ENCODE peak calls at places on chromosomes 5 and 9, in seven cellular contexts. D is H1, Z is breast epithelium, G is NB4, H is transverse colon, W is HepG2, X is IMR-90. V is an unnamed sample.

GRCh38 chr5:147565524-147565923 is 55.7 kb upstream of the DPYSL3 start:
- DNase-seq in W (peak), H (no peak), X (peak), G (no peak), D (no peak), Z (no peak), V (no peak)

GRCh38 chr5:40677456-40677855 is 2.3 kb upstream of the PTGER4 start:
- DNase-seq in H (no peak), X (no peak), Z (no peak), W (no peak), D (no peak), G (no peak), V (no peak)

GRCh38 chr9:72312563-72312962 is 52.4 kb downstream of the ZFAND5 start:
- DNase-seq in H (no peak), D (no peak), W (no peak), Z (no peak), X (no peak), G (no peak), V (no peak)

GRCh38 chr5:154286557-154286956 is 96.0 kb downstream of the GALNT10 start:
- DNase-seq in X (no peak), W (peak), H (no peak), G (no peak), D (no peak), Z (no peak), V (no peak)

GRCh38 chr5:141680751-141681201 is 1.3 kb downstream of the ARAP3 start:
- DNase-seq in W (peak), X (peak), G (peak), D (peak), H (peak), Z (no peak), V (no peak)

GRCh38 chr5:94577466-94578245 is 40.7 kb downstream of the KIAA0825 start:
- DNase-seq in X (no peak), D (no peak), H (no peak), G (no peak), Z (no peak), W (no peak), V (no peak)

GRCh38 chr5:146731909-146732659 is 146.5 kb downstream of the PPP2R2B start:
- DNase-seq in X (peak), H (no peak), G (no peak), W (no peak), Z (no peak), D (no peak), V (no peak)

GRCh38 chr5:115179959-115180709 is 10.4 kb upstream of the TRIM36 start:
- DNase-seq in D (peak), H (peak), Z (no peak), X (peak), G (peak), W (no peak), V (peak)

GRCh38 chr5:170270670-170271069 is 26.9 kb downstream of the LCP2 start:
- DNase-seq in D (no peak), X (no peak), G (no peak), W (no peak), H (no peak), Z (no peak), V (no peak)

GRCh38 chr5:44638286-44638869 is 170.4 kb upstream of the MRPS30 start:
- DNase-seq in W (no peak), Z (no peak), G (no peak), X (no peak), D (peak), H (no peak), V (no peak)

GRCh38 chr9:4490705-4491620 is 695 bp downstream of the SLC1A1 start:
- DNase-seq in D (peak), W (no peak), X (no peak), Z (no peak), G (no peak), H (no peak), V (no peak)

GRCh38 chr5:10607023-10607665 is 43.3 kb downstream of the ANKRD33B start:
- DNase-seq in H (peak), W (no peak), G (peak), X (peak), Z (no peak), D (no peak), V (peak)

GRCh38 chr9:81737871-81738507 is 48.6 kb upstream of the TLE1 start:
- DNase-seq in G (peak), Z (no peak), H (peak), D (no peak), W (peak), X (peak), V (peak)

GRCh38 chr5:115588640-115589039 is 13.6 kb downstream of the TICAM2 start:
- DNase-seq in Z (no peak), X (no peak), W (no peak), H (no peak), D (no peak), G (no peak), V (no peak)

DNA sequence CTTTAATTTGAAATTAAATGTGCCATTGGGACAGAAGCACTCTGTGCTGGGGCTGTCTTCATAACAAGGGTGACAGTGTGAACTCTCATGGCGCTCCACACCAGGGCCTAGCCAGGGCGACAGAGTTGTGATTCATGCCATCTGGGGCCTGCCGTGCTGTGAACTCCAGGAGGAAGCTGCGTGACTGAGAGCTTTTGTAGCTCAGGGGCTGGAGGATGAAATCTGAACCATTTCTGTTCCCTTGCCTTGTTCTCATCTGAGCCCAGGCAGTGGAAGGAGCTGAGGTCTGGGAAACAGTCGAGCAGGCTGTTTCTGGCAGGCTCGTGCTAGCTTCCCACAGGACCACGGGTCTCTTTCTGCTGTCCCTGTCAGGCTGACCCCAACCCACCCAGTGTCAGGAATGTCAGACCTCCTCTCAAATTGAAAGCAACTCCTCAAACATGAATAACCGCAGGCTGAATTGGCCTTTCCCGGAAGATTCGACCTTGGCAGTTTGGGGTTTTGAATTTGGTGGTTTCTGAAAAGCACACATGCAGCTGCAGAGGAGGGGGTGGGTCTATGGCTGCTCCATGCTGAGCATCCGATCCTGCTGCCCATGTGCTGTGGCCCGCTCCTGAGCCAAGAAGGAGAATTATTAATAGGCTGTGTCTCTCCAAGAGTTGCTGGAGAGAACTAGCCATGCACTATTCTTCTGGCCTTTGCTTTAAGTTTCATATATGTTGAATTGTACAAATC is 69.2 kb upstream of the RPS23 start:
- DNase-seq in H (no peak), Z (no peak), W (no peak), X (peak), D (no peak), G (no peak), V (no peak)
- TF ChIP-seq POLR2A in H (no peak), Z (no peak), W (no peak), X (no peak), D (no peak), G (no peak), V (no peak)

DNA sequence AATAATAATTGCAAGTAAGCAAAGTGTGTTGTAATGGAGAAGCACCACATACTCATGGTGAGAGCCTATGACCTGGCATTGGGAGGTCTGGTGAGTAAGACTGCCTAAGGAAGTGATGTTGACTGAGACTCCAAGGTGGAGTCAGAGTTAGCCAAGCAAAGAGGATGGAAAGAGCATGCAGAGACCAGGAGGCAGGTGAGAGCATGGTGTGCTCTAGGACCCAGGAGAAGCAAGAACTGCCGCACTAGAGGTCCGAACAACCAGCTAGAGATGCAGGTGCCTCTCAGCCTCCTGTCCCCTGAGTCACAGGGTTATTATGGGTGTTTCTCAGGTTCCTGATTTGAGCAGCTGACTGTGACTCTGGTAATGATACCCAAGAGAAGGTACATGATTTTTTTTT is 27.3 kb downstream of the ANP32B start:
- DNase-seq in X (peak), W (no peak), D (no peak), Z (no peak), G (no peak), H (peak), V (peak)
- TF ChIP-seq POLR2A in X (no peak), W (no peak), D (no peak), Z (no peak), G (no peak), H (no peak), V (no peak)

DNA sequence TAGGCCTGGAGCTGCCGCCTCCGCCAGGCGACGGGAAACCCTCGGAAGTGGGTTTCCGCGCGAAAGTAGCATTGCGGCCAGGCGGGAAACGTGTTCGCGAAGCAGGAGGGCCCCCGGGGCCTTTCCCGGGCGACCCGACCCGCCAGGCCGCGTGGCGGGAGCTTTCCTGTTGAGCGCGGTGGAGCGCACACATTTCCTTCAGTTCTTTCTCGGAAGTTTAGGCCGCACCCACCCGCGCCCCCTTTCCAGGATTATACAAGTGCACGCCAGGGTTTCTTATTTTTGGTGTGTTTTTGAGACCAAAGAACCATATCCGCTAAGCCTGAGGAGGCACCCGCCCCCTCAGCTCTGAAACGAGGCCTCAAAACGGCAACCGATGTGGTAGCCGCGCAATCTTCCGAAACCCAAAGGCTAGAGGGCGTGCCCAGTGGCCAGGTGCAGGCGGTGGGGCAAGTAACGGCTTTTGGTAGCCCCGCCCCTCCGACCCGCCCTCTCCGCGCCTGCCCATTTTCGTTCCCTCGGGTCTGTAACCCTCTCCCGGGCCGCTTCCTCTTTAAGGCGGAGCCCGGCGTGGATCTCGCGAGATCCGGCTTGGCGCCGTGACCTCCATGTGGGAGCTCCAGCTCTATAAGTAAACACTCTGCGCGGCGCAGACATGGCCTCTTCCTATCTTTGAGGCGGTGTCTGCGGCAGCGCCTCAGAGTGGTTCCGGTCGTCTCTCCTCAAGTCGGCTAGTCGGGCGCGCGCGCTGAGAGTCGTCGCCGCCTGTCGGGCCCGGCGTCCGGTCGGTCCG is at the start of gene UHRF2:
- DNase-seq in Z (peak), D (peak), W (peak), G (peak), H (peak), X (peak), V (peak)
- TF ChIP-seq POLR2A in Z (peak), D (peak), W (peak), G (peak), H (peak), X (peak), V (peak)

DNA sequence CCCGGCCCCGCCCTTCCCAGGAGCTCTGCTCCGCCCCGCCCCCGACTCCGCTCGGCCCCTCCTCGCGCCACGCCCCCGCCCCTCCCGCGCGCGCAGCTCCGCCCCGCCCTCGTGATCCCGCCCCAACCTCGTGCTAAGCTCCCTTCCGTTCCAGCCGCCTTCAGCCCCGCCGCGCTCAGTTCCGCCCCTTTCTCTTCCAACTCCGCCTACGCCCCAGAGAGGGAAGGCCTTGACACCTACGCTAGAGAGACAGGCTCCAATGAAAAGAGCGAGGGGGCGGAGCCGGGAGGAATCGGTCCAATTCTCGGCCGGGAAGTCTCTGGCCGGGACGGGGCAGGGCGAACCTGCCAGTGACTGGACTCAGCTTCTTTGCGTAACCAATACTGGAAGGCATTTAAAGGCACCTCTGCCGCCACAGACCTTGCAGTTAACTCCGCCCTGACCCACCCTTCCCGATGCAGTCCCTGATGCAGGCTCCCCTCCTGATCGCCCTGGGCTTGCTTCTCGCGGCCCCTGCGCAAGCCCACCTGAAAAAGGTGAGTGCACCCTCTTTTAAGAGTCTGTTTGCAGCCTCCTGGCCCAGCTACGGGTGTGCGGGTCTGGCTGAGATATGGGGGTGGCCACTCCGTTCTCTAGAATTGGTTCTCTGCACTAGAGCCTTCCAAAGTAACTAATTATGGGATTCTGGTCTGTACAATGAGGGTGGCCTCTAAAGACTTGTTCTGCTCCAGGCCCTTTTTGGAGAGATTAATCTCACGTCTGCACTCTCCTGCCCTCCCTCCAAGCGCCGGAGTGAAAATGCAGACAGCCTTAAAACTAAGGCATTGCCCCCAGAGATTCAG is at the start of gene GM2A:
- DNase-seq in D (peak), X (peak), W (peak), H (peak), G (peak), Z (peak), V (peak)
- TF ChIP-seq POLR2A in D (peak), X (peak), W (peak), H (peak), G (peak), Z (peak), V (peak)

GRCh38 chr5:163437309-163438182 is at the start of gene CCNG1:
- DNase-seq in G (peak), D (peak), X (peak), Z (peak), H (peak), W (peak), V (peak)
- TF ChIP-seq POLR2A in G (peak), D (peak), X (peak), Z (peak), H (peak), W (peak), V (peak)

DNA sequence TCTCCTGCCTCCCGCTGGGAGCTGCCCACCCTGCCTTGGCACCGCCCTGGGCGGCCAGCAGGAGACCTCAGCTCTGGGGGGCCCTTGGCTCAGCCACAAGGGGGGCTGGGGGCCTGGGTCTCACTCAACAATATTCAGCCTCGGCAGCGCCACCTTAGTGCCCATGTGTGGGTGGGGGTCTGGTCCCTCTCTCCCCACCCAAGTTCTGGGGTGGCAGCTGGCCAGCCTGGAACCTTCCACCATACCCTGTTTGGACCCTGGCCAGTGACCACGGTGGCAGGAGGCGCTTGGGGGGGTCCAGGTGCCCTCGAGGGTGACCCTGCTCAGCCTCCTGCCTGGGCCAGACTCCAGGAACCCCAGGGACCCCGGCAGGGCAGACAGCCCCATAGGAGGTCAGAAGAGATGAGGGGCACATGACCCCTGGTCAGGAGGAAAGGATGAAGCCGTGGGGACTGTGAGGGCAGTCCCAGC is 22.2 kb downstream of the NKD2 start:
- DNase-seq in X (no peak), G (no peak), H (no peak), W (no peak), Z (no peak), D (no peak), V (no peak)
- TF ChIP-seq POLR2A in X (no peak), G (no peak), H (no peak), W (no peak), Z (no peak), D (no peak), V (no peak)

GRCh38 chr5:177455661-177456590 is 9.3 kb downstream of the PRR7 start:
- DNase-seq in X (peak), Z (peak), H (peak), W (peak), G (peak), D (peak), V (peak)
- TF ChIP-seq POLR2A in X (no peak), Z (no peak), H (no peak), W (no peak), G (no peak), D (peak), V (no peak)

DNA sequence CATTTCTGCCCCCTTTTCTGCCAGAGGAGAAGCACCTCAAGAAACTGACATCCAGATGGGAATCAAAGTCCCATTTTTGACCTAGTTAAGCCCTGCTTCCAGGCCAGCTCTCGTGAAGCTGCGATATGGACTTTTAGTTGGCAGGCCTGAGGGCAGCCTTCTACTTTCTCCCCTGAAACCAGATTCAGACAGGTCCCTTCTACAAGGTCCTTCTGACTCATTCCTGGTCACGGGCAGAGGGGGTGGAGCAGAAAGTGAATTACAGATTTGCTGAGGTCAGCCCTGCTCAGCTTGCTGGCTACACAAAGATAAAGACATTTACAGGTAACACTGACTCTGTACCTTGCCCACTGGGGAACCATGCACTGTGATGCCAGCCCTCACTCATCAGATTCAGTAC is 52.8 kb upstream of the TUT7 start:
- DNase-seq in X (peak), Z (no peak), D (no peak), G (no peak), H (no peak), W (peak), V (no peak)
- TF ChIP-seq POLR2A in X (no peak), Z (no peak), D (no peak), G (no peak), H (no peak), W (no peak), V (no peak)

GRCh38 chr9:8371686-8372085 is 572.1 kb upstream of the DMAC1 start:
- DNase-seq in H (no peak), D (no peak), G (no peak), W (no peak), Z (no peak), X (no peak), V (no peak)
- TF ChIP-seq POLR2A in H (no peak), D (no peak), G (no peak), W (no peak), Z (no peak), X (no peak), V (no peak)

V was measured in erythroblast.